ENCODE peak calls at places on chromosomes 16 and 17, in five cellular contexts. One of them, this sample, is unnamed.

GRCh38 chr17:31248986-31249385 is 48.1 kb downstream of the OMG start:
- DNase-seq in IMR-90: peak; percentile 78
- DNase-seq in left ventricle myocardium inferior: no peak
- DNase-seq in A549: no peak
- DNase-seq in ascending aorta: no peak
- DNase-seq in this sample: peak; percentile 5

GRCh38 chr17:7114875-7115614 is 423 bp upstream of the ASGR2 start:
- DNase-seq in IMR-90: no peak
- DNase-seq in A549: no peak
- DNase-seq in left ventricle myocardium inferior: no peak
- DNase-seq in ascending aorta: no peak
- DNase-seq in this sample: no peak

GRCh38 chr17:38750312-38751121 is 2.0 kb upstream of the PSMB3 start:
- DNase-seq in IMR-90: peak; percentile 22
- DNase-seq in ascending aorta: no peak
- DNase-seq in A549: no peak
- DNase-seq in left ventricle myocardium inferior: no peak
- DNase-seq in this sample: no peak

GRCh38 chr17:80260791-80261158 is at the start of gene RNF213:
- DNase-seq in A549: peak; percentile 83
- DNase-seq in IMR-90: no peak
- DNase-seq in ascending aorta: no peak
- DNase-seq in left ventricle myocardium inferior: peak; percentile 62
- DNase-seq in this sample: no peak

GRCh38 chr17:18028684-18029540 is 10.1 kb downstream of the ATPAF2 start:
- DNase-seq in ascending aorta: no peak
- DNase-seq in IMR-90: no peak
- DNase-seq in left ventricle myocardium inferior: no peak
- DNase-seq in A549: no peak
- DNase-seq in this sample: no peak

GRCh38 chr16:57513371-57514102 is 22.8 kb downstream of the CCDC102A start:
- DNase-seq in IMR-90: no peak
- DNase-seq in ascending aorta: no peak
- DNase-seq in left ventricle myocardium inferior: no peak
- DNase-seq in A549: no peak
- DNase-seq in this sample: no peak

GRCh38 chr17:58377005-58377660 is 25.1 kb upstream of the SUPT4H1 start:
- DNase-seq in A549: no peak
- DNase-seq in left ventricle myocardium inferior: no peak
- DNase-seq in ascending aorta: no peak
- DNase-seq in IMR-90: no peak
- DNase-seq in this sample: peak; percentile 66

GRCh38 chr17:39212200-39212810 is 12.2 kb downstream of the RPL19 start:
- DNase-seq in IMR-90: no peak
- DNase-seq in left ventricle myocardium inferior: no peak
- DNase-seq in A549: no peak
- DNase-seq in ascending aorta: no peak
- DNase-seq in this sample: no peak

GRCh38 chr16:50306287-50306686 is 39.9 kb downstream of the ADCY7 start:
- DNase-seq in ascending aorta: no peak
- DNase-seq in A549: no peak
- DNase-seq in left ventricle myocardium inferior: no peak
- DNase-seq in IMR-90: no peak
- DNase-seq in this sample: no peak

GRCh38 chr16:58481931-58482330 is 18.0 kb upstream of the NDRG4 start:
- DNase-seq in left ventricle myocardium inferior: no peak
- DNase-seq in A549: no peak
- DNase-seq in ascending aorta: no peak
- DNase-seq in IMR-90: no peak
- DNase-seq in this sample: no peak

GRCh38 chr16:89315791-89316581 is 98.5 kb downstream of the ZNF778 start:
- DNase-seq in A549: no peak
- DNase-seq in left ventricle myocardium inferior: peak; percentile 42
- DNase-seq in ascending aorta: no peak
- DNase-seq in IMR-90: peak; percentile 89
- DNase-seq in this sample: peak; percentile 78

GRCh38 chr17:65785109-65785508 is 223.7 kb upstream of the AXIN2 start:
- DNase-seq in ascending aorta: no peak
- DNase-seq in A549: peak; percentile 18
- DNase-seq in left ventricle myocardium inferior: no peak
- DNase-seq in IMR-90: peak; percentile 97
- DNase-seq in this sample: peak; percentile 12

GRCh38 chr17:41864837-41865595 is at the start of gene KLHL11:
- DNase-seq in IMR-90: peak; percentile 85
- DNase-seq in A549: peak; percentile 96
- DNase-seq in ascending aorta: peak; percentile 56
- DNase-seq in left ventricle myocardium inferior: peak; percentile 91
- DNase-seq in this sample: peak; percentile 46

GRCh38 chr17:6796887-6797490 is 21.0 kb downstream of the FBXO39 start:
- DNase-seq in ascending aorta: no peak
- DNase-seq in IMR-90: no peak
- DNase-seq in A549: no peak
- DNase-seq in left ventricle myocardium inferior: no peak
- DNase-seq in this sample: peak; percentile 88

GRCh38 chr17:80095844-80096475 is 5.4 kb upstream of the GAA start:
- DNase-seq in A549: no peak
- DNase-seq in left ventricle myocardium inferior: no peak
- DNase-seq in ascending aorta: no peak
- DNase-seq in IMR-90: no peak
- DNase-seq in this sample: no peak

GRCh38 chr16:87765473-87765775 is 362 bp downstream of the KLHDC4 start:
- DNase-seq in A549: no peak
- DNase-seq in IMR-90: peak; percentile 7
- DNase-seq in left ventricle myocardium inferior: no peak
- DNase-seq in ascending aorta: no peak
- DNase-seq in this sample: no peak

GRCh38 chr16:3266873-3267537 is 10.6 kb upstream of the MEFV start:
- DNase-seq in IMR-90: peak; percentile 35
- DNase-seq in ascending aorta: no peak
- DNase-seq in left ventricle myocardium inferior: no peak
- DNase-seq in A549: peak; percentile 43
- DNase-seq in this sample: no peak

GRCh38 chr17:16297367-16298139 is 55.7 kb downstream of the CENPV start:
- DNase-seq in IMR-90: no peak
- DNase-seq in ascending aorta: no peak
- DNase-seq in left ventricle myocardium inferior: no peak
- DNase-seq in A549: no peak
- DNase-seq in this sample: no peak
- H3K27ac ChIP-seq in IMR-90: no peak overlapping the region
- H3K27ac ChIP-seq in ascending aorta: no peak overlapping the region
- H3K27ac ChIP-seq in left ventricle myocardium inferior: no peak overlapping the region
- H3K27ac ChIP-seq in A549: peak overlapping the region; percentile 64
- H3K27ac ChIP-seq in this sample: no peak overlapping the region

GRCh38 chr16:27491894-27492587 is 57.7 kb downstream of the GTF3C1 start:
- DNase-seq in ascending aorta: no peak
- DNase-seq in left ventricle myocardium inferior: no peak
- DNase-seq in A549: no peak
- DNase-seq in IMR-90: no peak
- DNase-seq in this sample: no peak
- H3K27ac ChIP-seq in ascending aorta: no peak overlapping the region
- H3K27ac ChIP-seq in left ventricle myocardium inferior: peak overlapping the region; percentile 81
- H3K27ac ChIP-seq in A549: no peak overlapping the region
- H3K27ac ChIP-seq in IMR-90: no peak overlapping the region
- H3K27ac ChIP-seq in this sample: no peak overlapping the region

DNA sequence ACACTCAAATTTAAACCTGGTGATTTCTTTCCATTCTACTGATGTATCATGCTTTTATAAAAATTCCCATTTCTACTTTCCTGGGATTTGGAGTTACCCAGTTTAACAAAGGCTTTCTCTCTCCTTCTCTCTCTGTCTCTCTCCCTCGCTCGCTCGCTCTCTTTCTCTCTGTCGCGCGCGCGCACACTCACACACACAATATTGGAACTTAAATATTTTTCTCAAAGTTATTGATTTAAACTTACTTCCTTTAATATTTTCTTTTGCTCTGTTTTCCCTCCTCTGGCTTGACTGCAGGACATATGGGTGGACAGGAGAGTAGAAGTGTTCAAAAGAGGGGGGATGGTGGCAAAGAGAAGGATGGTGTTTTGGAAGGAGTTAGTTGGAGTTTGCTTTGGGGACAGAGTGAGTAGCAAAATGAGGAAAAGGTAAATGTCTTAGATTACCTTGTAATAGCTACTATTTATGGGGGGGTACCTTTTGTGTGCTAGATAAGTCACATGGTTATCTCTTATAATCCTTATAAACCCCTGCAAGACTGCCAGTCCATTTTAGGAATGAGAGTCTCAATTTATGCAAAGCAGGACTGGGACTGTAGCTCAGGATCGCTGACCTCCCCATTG is 903 bp upstream of the TRIM25 start:
- DNase-seq in A549: no peak
- DNase-seq in left ventricle myocardium inferior: no peak
- DNase-seq in ascending aorta: no peak
- DNase-seq in IMR-90: no peak
- DNase-seq in this sample: no peak
- H3K27ac ChIP-seq in A549: peak overlapping the region; percentile 94
- H3K27ac ChIP-seq in left ventricle myocardium inferior: peak overlapping the region; percentile 96
- H3K27ac ChIP-seq in ascending aorta: peak overlapping the region; percentile 87
- H3K27ac ChIP-seq in IMR-90: peak overlapping the region; percentile 88
- H3K27ac ChIP-seq in this sample: peak overlapping the region; percentile 99

DNA sequence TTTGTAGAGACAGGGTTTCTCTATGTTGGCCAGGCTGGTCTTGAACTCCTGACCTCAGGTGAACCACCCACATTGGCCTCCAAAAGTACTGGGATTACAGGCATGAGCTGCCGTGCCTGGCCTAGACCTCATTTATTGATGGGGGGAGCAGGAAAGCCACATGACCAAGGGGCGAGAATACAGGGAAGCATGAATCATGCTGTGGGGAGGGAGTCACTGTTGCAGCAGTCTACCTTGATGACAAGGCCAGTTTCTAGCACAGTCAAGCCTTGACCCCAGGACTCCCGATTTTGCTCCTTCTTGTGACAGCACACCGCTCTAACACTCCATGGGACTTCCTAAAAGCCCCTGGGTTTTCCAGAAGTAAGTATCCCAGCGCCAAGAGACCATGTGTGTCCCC is 42.9 kb upstream of the IRF8 start:
- DNase-seq in IMR-90: no peak
- DNase-seq in A549: no peak
- DNase-seq in ascending aorta: no peak
- DNase-seq in left ventricle myocardium inferior: no peak
- DNase-seq in this sample: no peak
- H3K27ac ChIP-seq in IMR-90: no peak overlapping the region
- H3K27ac ChIP-seq in A549: no peak overlapping the region
- H3K27ac ChIP-seq in ascending aorta: no peak overlapping the region
- H3K27ac ChIP-seq in left ventricle myocardium inferior: no peak overlapping the region
- H3K27ac ChIP-seq in this sample: no peak overlapping the region